ENCODE peak calls at places on chromosomes 7 and 10, in ten cellular contexts. U is left ventricle myocardium inferior; W is IMR-90; V is HCT116; C is esophagus muscularis mucosa; S is colonic mucosa; P is Peyer's patch; H is PC-9; B is thyroid gland; F is CD8-positive, alpha-beta T cell. Z is an unnamed sample. For H3K4me1 and H3K9me3, the result is how much of the 10 kb centered on the place peaks cover.

GRCh38 chr10:74163313-74164068 is 12.5 kb downstream of the ADK start:
- DNase-seq in U (no peak), W (no peak), V (no peak), C (no peak), S (no peak), P (no peak), H (no peak), B (no peak), F (no peak), Z (no peak)

GRCh38 chr7:112449353-112449752 is 907 bp upstream of the IFRD1 start:
- DNase-seq in U (no peak), W (peak), V (peak), C (no peak), S (peak), P (no peak), H (peak), B (peak), F (no peak), Z (no peak)

GRCh38 chr10:132850896-132851295 is 64.9 kb upstream of the NKX6-2 start:
- DNase-seq in U (no peak), W (no peak), V (no peak), C (no peak), S (peak), P (peak), H (no peak), B (no peak), F (no peak), Z (no peak)

GRCh38 chr10:5486852-5487235 is 12.5 kb downstream of the CALML5 start:
- DNase-seq in U (no peak), W (no peak), V (no peak), C (no peak), S (no peak), P (peak), H (no peak), B (no peak), F (no peak), Z (no peak)

GRCh38 chr7:50208335-50208982 is 96.1 kb upstream of the IKZF1 start:
- DNase-seq in U (no peak), W (no peak), V (no peak), C (peak), S (no peak), P (no peak), H (no peak), B (no peak), F (no peak), Z (no peak)

GRCh38 chr10:116658152-116658551 is 37.4 kb downstream of the PNLIPRP2 start:
- DNase-seq in U (no peak), W (no peak), V (no peak), C (peak), S (no peak), P (no peak), H (no peak), B (no peak), F (no peak), Z (no peak)

GRCh38 chr7:116305485-116306408 is 95.4 kb downstream of the TES start:
- DNase-seq in U (no peak), W (peak), V (no peak), C (no peak), S (no peak), P (no peak), H (no peak), B (peak), F (no peak), Z (no peak)

GRCh38 chr7:99126921-99127553 is 16.9 kb downstream of the SMURF1 start:
- DNase-seq in U (no peak), W (no peak), V (no peak), C (no peak), S (no peak), P (no peak), H (peak), B (no peak), F (no peak), Z (no peak)

GRCh38 chr10:77707570-77707969 is 70.0 kb upstream of the KCNMA1 start:
- DNase-seq in U (no peak), W (no peak), V (no peak), C (no peak), S (no peak), P (no peak), H (no peak), B (no peak), F (no peak), Z (no peak)

DNA sequence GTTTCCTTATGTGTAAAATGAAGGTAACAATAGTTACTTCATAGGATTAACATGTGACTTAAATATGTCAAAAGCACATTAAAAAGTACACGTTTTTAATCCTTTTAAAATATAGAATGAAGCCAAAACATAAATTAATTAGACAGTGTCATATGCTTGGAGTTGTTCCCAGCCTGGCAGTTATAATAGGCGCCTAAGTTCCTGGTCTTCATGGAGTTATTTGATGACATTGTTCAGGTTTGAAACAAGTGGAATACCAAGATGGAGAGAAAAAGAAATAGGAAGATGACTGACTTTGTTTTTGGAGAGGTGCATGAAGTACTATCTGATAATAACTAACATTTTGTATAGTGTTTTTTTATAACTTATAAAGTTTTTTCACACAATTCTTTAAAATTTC is 67.3 kb downstream of the ZNRF2 start:
- DNase-seq in U (no peak), W (no peak), V (no peak), C (no peak), S (no peak), P (no peak), H (no peak), B (no peak), F (no peak), Z (no peak)
- H3K4me1 ChIP-seq in U (under half), W (under half), V (under half), C (under half), S (under half), P (under half), H (under half), B (under half), F (under half), Z (under half)

DNA sequence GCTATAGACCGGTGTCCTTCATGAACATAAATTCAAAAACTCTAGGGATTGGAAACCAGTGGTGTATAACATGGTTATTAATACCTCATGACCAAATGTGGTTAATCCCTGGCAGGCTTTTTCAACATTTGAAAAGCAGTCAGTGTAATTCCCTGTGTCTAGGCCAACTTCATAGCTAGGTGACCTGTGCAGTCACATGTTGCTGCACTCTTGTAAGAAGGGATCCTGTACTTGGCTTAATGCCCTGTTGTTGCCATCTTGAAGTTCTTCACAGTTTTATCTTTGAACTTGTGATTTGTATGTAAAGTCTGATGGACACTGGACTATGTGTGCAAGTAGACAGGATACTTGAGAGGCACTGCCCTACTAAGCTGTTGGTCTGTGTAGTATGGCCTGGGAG is 39.7 kb downstream of the ZNF33A start:
- DNase-seq in U (no peak), W (no peak), V (no peak), C (no peak), S (no peak), P (no peak), H (no peak), B (no peak), F (no peak), Z (no peak)
- H3K9me3 ChIP-seq in U (under half), W (under half), V (under half), C (under half), S (under half), P (under half), H (under half), B (under half), F (under half), Z (under half)

GRCh38 chr7:151405056-151405455 is 4.8 kb downstream of the WDR86 start:
- DNase-seq in U (no peak), W (no peak), V (no peak), C (no peak), S (no peak), P (peak), H (no peak), B (no peak), F (no peak), Z (no peak)

GRCh38 chr7:151406886-151407583 is 2.8 kb downstream of the WDR86 start:
- DNase-seq in U (no peak), W (no peak), V (no peak), C (no peak), S (no peak), P (peak), H (no peak), B (no peak), F (no peak), Z (no peak)

GRCh38 chr7:151405588-151405987 is 4.2 kb downstream of the WDR86 start:
- DNase-seq in U (no peak), W (no peak), V (no peak), C (no peak), S (no peak), P (no peak), H (no peak), B (no peak), F (no peak), Z (no peak)

GRCh38 chr7:151404216-151405011 is 5.4 kb downstream of the WDR86 start:
- DNase-seq in U (no peak), W (no peak), V (peak), C (no peak), S (no peak), P (peak), H (peak), B (peak), F (no peak), Z (no peak)

GRCh38 chr7:151406051-151406875 is 3.6 kb downstream of the WDR86 start:
- DNase-seq in U (no peak), W (no peak), V (no peak), C (no peak), S (no peak), P (peak), H (no peak), B (no peak), F (no peak), Z (no peak)
- H3K4me1 ChIP-seq in U (under half), W (under half), V (under half), C (under half), S (under half), P (under half), H (under half), B (under half), F (under half), Z (under half)

DNA sequence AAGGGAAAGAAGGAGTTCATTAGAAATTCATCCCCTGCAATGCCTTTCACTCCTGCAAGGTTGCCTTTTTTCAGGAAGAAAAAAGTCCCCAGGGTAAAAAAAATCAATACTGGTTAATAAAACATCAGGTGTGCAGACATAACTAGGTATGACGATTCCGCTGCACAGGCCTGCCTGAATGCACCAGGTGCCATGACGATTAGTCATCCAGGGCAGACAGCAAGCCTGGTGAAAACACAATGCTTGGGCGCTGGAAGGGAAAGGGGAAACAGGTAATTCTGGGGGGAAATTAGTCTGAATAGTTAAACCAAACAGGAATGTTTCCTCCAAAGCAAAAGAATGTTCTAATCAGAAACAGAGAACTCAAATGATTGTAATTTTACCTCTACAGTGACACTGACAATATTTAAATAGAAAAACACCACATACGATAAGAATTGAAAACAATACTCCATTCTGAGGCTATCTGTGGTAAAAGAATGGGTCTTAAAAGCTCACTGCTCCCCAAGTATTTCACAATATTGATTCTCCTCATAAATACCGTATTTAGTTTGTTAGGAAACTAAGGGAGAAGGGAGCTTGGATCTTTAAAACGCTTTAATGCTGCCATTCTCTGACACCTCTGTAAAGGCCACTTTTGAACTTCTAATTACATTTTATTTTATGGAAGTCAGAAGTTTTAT is 45.2 kb downstream of the VPS41 start:
- DNase-seq in U (no peak), W (no peak), V (peak), C (no peak), S (no peak), P (no peak), H (peak), B (peak), F (no peak), Z (no peak)
- H3K9me3 ChIP-seq in U (under half), W (under half), V (under half), C (under half), S (under half), P (under half), H (under half), B (under half), F (under half), Z (under half)

GRCh38 chr10:62919776-62920175 is 103.6 kb upstream of the EGR2 start:
- DNase-seq in U (no peak), W (no peak), V (no peak), C (no peak), S (no peak), P (no peak), H (no peak), B (no peak), F (no peak), Z (no peak)
- H3K4me1 ChIP-seq in U (under half), W (under half), V (under half), C (under half), S (under half), P (under half), H (under half), B (under half), F (under half), Z (under half)

DNA sequence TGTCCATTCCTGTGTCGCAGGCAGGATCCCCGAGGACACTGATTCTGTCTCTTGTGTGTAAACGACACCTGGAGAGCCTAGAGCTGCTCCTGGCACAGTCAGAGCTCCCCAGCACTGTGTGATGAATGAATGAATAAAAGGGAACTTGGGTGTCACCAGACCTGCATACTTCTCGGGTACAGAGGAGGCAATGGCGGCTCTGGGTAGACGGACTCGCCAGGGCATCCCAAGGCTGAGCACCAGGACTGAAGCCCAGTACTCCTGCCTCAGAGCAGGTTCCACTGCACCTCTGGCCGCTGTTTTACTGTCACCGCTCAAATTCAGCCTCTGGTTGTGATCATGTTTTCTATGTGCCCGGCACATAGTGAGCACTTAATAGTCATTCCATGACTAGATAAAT is 255.8 kb downstream of the GLRX3 start:
- DNase-seq in U (no peak), W (no peak), V (no peak), C (no peak), S (no peak), P (no peak), H (no peak), B (no peak), F (no peak), Z (no peak)
- H3K9me3 ChIP-seq in U (under half), W (under half), V (under half), C (under half), S (under half), P (under half), H (under half), B (under half), F (under half), Z (under half)

GRCh38 chr10:131213651-131214505 is 97.6 kb downstream of the TCERG1L start:
- DNase-seq in U (no peak), W (no peak), V (no peak), C (no peak), S (no peak), P (peak), H (no peak), B (no peak), F (no peak), Z (no peak)
- H3K4me1 ChIP-seq in U (under half), W (under half), V (under half), C (under half), S (under half), P (under half), H (under half), B (under half), F (under half), Z (under half)

GRCh38 chr7:158057446-158057845 is 530.2 kb downstream of the PTPRN2 start:
- DNase-seq in U (no peak), W (no peak), V (no peak), C (no peak), S (no peak), P (no peak), H (no peak), B (no peak), F (no peak), Z (no peak)
- H3K9me3 ChIP-seq in U (under half), W (half or more), V (under half), C (under half), S (under half), P (under half), H (under half), B (under half), F (under half), Z (under half)

DNA sequence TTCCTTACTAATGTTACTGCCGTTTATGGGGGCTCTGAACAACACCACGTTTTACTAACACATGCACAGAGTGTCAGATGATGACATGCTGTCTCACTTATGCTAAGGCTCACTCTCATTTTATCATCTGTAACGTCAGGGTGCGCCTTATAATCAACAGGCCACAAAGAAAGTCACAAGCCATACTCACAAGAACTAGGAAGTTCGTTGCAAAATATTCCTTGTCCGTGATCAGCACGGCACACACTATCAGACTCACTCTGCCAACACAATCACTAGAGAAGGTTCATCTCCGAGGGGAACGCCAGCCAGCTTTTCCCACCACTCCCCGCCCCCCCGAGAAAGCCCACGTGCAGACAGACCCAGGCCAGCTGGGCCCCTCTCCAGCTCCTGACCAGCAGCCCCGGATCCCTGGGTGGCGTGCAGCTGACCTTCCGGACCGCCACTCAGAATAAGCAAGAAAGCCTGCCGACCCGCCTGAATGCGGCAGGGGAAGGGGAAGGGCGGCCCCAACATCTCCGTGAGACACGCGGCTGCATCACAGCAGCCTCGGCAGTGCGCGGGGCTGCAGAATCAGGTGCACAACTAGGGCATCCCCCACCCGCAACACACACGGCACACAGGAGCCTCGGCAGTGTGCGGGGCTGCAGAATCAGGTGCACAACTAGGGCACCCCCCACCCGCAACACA is 2.7 kb upstream of the GPR146 start:
- DNase-seq in U (no peak), W (peak), V (no peak), C (no peak), S (no peak), P (no peak), H (no peak), B (no peak), F (no peak), Z (no peak)
- H3K4me1 ChIP-seq in U (half or more), W (under half), V (under half), C (half or more), S (under half), P (under half), H (under half), B (under half), F (under half), Z (under half)

GRCh38 chr7:153430931-153431330 is 621.3 kb upstream of the DPP6 start:
- DNase-seq in U (no peak), W (no peak), V (no peak), C (no peak), S (no peak), P (no peak), H (no peak), B (no peak), F (no peak), Z (no peak)

GRCh38 chr7:153432056-153432455 is 620.1 kb upstream of the DPP6 start:
- DNase-seq in U (no peak), W (no peak), V (no peak), C (no peak), S (no peak), P (no peak), H (no peak), B (peak), F (no peak), Z (no peak)

GRCh38 chr7:153433223-153433622 is 619.0 kb upstream of the DPP6 start:
- DNase-seq in U (no peak), W (no peak), V (no peak), C (no peak), S (no peak), P (no peak), H (no peak), B (no peak), F (no peak), Z (no peak)
- H3K9me3 ChIP-seq in U (under half), W (under half), V (under half), C (under half), S (under half), P (under half), H (under half), B (under half), F (under half), Z (under half)